ENCODE peak calls at places on chromosomes 3 and 15, in seven cellular contexts. B, S, Z, D, N, A and O are unnamed samples.

GRCh38 chr3:130820976-130821375 is 72.9 kb upstream of the ATP2C1 start:
- DNase-seq in B (no peak), S (no peak), Z (no peak), D (no peak), N (no peak), A (peak; percentile 56), O (peak; percentile 50)

GRCh38 chr3:136545664-136546266 is 206.4 kb downstream of the STAG1 start:
- DNase-seq in B (no peak), S (no peak), Z (no peak), D (no peak), N (no peak), A (no peak), O (peak; percentile 6)

GRCh38 chr3:25396686-25397085 is 31.4 kb upstream of the RARB start:
- DNase-seq in B (no peak), S (no peak), Z (no peak), D (no peak), N (no peak), A (no peak), O (no peak)

GRCh38 chr3:127779747-127780146 is 42.6 kb downstream of the MGLL start:
- DNase-seq in B (no peak), S (no peak), Z (no peak), D (no peak), N (no peak), A (peak; percentile 65), O (no peak)

GRCh38 chr3:40620151-40620550 is 95.4 kb downstream of the ZNF621 start:
- DNase-seq in B (peak; percentile 25), S (no peak), Z (no peak), D (no peak), N (no peak), A (no peak), O (no peak)

GRCh38 chr3:149382091-149382467 is 4.6 kb upstream of the TM4SF1 start:
- DNase-seq in B (no peak), S (no peak), Z (no peak), D (no peak), N (no peak), A (peak; percentile 90), O (no peak)

GRCh38 chr3:36697397-36698001 is 66.9 kb downstream of the DCLK3 start:
- DNase-seq in B (no peak), S (no peak), Z (no peak), D (no peak), N (peak; percentile 31), A (no peak), O (no peak)

GRCh38 chr15:37903932-37904493 is 30.4 kb upstream of the TMCO5A start:
- DNase-seq in B (no peak), S (no peak), Z (no peak), D (no peak), N (no peak), A (no peak), O (no peak)

GRCh38 chr15:49154799-49155109 is 645 bp downstream of the COPS2 start:
- DNase-seq in B (no peak), S (no peak), Z (no peak), D (no peak), N (no peak), A (no peak), O (no peak)

GRCh38 chr15:71043373-71043772 is 71.9 kb upstream of the THSD4 start:
- DNase-seq in B (no peak), S (no peak), Z (no peak), D (no peak), N (no peak), A (peak; percentile 73), O (no peak)

GRCh38 chr3:60610441-60611112 is 640.7 kb downstream of the FHIT start:
- DNase-seq in B (no peak), S (peak; percentile 29), Z (no peak), D (peak; percentile 27), N (no peak), A (peak; percentile 94), O (peak; percentile 69)

GRCh38 chr3:64218746-64219145 is 6.5 kb downstream of the PRICKLE2 start:
- DNase-seq in B (no peak), S (no peak), Z (no peak), D (no peak), N (no peak), A (no peak), O (no peak)

GRCh38 chr15:47551079-47551478 is 166.2 kb upstream of the SEMA6D start:
- DNase-seq in B (no peak), S (no peak), Z (no peak), D (no peak), N (peak; percentile 55), A (no peak), O (no peak)
- TF ChIP-seq CTCF in B (no peak), S (no peak), Z (no peak), D (no peak), N (peak; percentile 61), A (no peak), O (no peak)

DNA sequence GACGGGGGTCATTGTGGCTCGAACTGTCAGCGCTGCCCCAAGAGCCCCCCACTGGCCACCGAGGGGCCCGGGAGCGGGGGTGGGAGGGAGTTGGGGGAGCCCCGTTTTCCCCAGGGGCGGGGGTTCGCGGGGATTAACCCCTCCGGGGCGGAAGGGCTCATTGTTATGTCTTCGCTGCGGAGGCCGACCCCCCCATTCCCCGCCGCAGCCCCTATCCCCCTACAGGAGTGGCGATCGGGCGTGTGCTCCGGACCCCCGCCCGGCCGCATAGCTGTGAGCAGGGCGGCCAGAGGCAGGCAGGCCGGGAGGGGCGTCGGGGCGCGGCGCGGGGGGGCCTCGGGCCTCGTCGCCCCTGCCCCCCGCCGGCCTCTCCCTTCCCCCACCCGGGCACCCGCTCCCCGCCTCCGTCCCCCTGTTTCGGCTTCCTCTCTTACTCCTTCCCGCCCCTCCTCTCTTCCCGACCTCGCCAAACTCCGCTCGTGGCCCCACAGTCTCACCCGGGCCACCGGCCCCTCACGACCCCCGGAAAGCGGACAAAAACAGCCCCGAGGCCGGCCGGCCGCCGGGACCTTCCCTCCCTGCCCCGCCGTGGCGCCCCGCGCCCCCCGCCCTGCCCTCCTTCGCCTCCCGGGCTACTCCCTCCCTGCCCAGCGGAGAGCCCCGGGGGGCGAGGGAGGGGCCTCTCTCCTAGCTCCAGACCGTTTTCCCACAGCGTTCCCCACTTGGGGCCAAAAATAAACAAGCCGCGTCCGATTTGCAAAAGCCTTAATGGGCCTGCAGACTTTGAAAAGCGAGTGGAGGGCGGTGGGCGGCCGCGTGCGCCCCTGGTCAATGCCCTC is 786 bp downstream of the UBE2E1 start:
- DNase-seq in B (no peak), S (no peak), Z (peak; percentile 23), D (peak; percentile 41), N (peak; percentile 67), A (peak; percentile 9), O (peak; percentile 42)
- H3K27ac ChIP-seq in B (peak overlapping the region; percentile 95), S (peak overlapping the region; percentile 88), Z (peak overlapping the region; percentile 47), D (peak overlapping the region; percentile 92), N (peak overlapping the region; percentile 18), A (peak overlapping the region; percentile 45), O (peak overlapping the region; percentile 81)

DNA sequence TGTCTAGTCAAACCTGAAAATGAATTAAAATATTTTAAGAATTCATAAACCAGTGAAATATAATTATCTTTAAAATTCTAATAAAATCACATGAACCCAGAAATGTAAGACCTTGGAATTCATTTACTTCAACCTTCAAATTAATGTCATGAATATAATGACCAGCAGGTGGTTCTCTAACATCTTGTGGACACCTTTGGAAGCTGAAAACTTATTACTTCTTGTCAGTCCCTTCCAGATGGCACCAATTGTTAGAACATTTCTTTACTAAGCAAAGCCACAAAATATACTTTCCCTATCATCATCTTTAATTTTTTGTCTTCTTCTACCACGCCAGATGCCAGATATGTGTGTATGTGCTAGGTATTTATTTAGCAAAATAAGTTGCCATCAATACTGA is 240.0 kb downstream of the MBNL1 start:
- DNase-seq in B (no peak), S (no peak), Z (peak; percentile 5), D (no peak), N (no peak), A (no peak), O (peak; percentile 30)
- TF ChIP-seq CTCF in B (peak; percentile 15), S (no peak), Z (peak; percentile 62), D (peak; percentile 59), N (peak; percentile 41), A (no peak), O (peak; percentile 48)

GRCh38 chr3:192850501-192850981 is 67.1 kb downstream of the MB21D2 start:
- DNase-seq in B (peak; percentile 20), S (peak; percentile 45), Z (no peak), D (no peak), N (no peak), A (peak; percentile 89), O (peak; percentile 83)
- H3K27ac ChIP-seq in B (no peak overlapping the region), S (peak overlapping the region; percentile 19), Z (no peak overlapping the region), D (no peak overlapping the region), N (no peak overlapping the region), A (no peak overlapping the region), O (peak overlapping the region; percentile 98)

DNA sequence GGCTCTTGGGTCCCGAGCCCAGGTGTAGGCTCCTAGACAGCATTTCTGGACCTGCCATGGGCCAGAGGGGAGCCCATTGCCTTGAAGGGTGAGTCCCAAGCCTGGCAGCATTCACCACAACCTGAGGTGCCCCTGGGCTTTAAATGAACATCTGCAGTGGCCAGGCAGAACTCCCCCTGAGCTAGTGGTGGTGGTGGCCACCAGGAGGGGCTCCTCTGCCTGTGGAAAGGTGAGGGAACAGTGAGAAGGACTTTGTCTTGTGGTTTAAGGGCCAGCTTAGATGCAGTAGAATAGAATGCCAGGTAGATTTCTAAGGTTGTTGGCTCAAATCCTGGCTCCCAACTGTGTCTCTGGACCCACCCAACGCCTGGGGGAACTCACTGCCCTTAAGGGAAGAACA is 55.6 kb downstream of the CASR start:
- DNase-seq in B (no peak), S (no peak), Z (no peak), D (no peak), N (no peak), A (no peak), O (no peak)
- TF ChIP-seq CTCF in B (no peak), S (no peak), Z (no peak), D (no peak), N (no peak), A (no peak), O (no peak)

DNA sequence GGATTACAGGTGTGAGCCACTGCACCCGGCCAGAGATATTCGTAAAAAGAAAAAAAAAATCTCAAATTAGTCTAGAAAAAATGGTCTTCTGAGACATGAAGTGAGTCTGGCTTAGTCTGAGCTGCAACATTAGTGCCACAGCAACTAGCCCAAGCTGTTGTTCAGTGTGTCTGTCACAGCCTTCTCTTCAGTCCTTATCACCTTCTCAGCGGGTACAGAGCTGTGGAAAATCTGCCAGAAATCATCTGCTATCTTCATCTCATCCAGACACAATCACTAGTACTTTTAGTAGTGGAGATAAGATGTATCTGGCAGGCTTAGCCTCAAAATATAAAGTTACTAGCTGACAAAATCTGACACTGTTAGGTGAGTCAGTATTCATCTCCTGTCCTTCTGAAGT is 120.6 kb upstream of the CGNL1 start:
- DNase-seq in B (no peak), S (no peak), Z (no peak), D (no peak), N (no peak), A (peak; percentile 5), O (no peak)
- H3K27ac ChIP-seq in B (no peak overlapping the region), S (no peak overlapping the region), Z (no peak overlapping the region), D (no peak overlapping the region), N (peak overlapping the region; percentile 67), A (no peak overlapping the region), O (no peak overlapping the region)